ENCODE peak calls at places on chromosomes 6 and 20, in nine cellular contexts. One of them, this sample, is unnamed.

GRCh38 chr6:145736854-145737181 is 1.5 kb upstream of the EPM2A start:
- DNase-seq in astrocyte of the spinal cord: peak; percentile 64
- DNase-seq in GDM1: no peak
- DNase-seq in globus pallidus: peak; percentile 24
- DNase-seq in vagina: no peak
- DNase-seq in GM10248: no peak
- DNase-seq in epithelial cell of prostate: no peak
- DNase-seq in mesothelial cell of epicardium: no peak
- DNase-seq in AG10803: peak; percentile 58
- DNase-seq in this sample: no peak

GRCh38 chr20:329851-330232 is 4.5 kb downstream of the SOX12 start:
- DNase-seq in astrocyte of the spinal cord: no peak
- DNase-seq in GDM1: no peak
- DNase-seq in globus pallidus: no peak
- DNase-seq in vagina: no peak
- DNase-seq in GM10248: no peak
- DNase-seq in epithelial cell of prostate: no peak
- DNase-seq in mesothelial cell of epicardium: no peak
- DNase-seq in AG10803: no peak
- DNase-seq in this sample: no peak

GRCh38 chr20:58963060-58963584 is 17.9 kb upstream of the NELFCD start:
- DNase-seq in astrocyte of the spinal cord: no peak
- DNase-seq in GDM1: no peak
- DNase-seq in globus pallidus: no peak
- DNase-seq in vagina: no peak
- DNase-seq in GM10248: no peak
- DNase-seq in epithelial cell of prostate: no peak
- DNase-seq in mesothelial cell of epicardium: no peak
- DNase-seq in AG10803: no peak
- DNase-seq in this sample: no peak

GRCh38 chr6:108492131-108492766 is 68.5 kb upstream of the FOXO3 start:
- DNase-seq in astrocyte of the spinal cord: peak; percentile 72
- DNase-seq in GDM1: peak; percentile 38
- DNase-seq in globus pallidus: peak; percentile 56
- DNase-seq in vagina: no peak
- DNase-seq in GM10248: peak; percentile 33
- DNase-seq in epithelial cell of prostate: no peak
- DNase-seq in mesothelial cell of epicardium: no peak
- DNase-seq in AG10803: peak; percentile 58
- DNase-seq in this sample: peak; percentile 33

GRCh38 chr6:147234685-147235084 is 30.5 kb downstream of the STXBP5 start:
- DNase-seq in astrocyte of the spinal cord: no peak
- DNase-seq in GDM1: no peak
- DNase-seq in globus pallidus: no peak
- DNase-seq in vagina: no peak
- DNase-seq in GM10248: no peak
- DNase-seq in epithelial cell of prostate: no peak
- DNase-seq in mesothelial cell of epicardium: no peak
- DNase-seq in AG10803: no peak
- DNase-seq in this sample: no peak

GRCh38 chr20:55353206-55353605 is 652.1 kb downstream of the CBLN4 start:
- DNase-seq in astrocyte of the spinal cord: no peak
- DNase-seq in GDM1: no peak
- DNase-seq in globus pallidus: no peak
- DNase-seq in vagina: no peak
- DNase-seq in GM10248: no peak
- DNase-seq in epithelial cell of prostate: no peak
- DNase-seq in mesothelial cell of epicardium: no peak
- DNase-seq in AG10803: no peak
- DNase-seq in this sample: no peak

GRCh38 chr6:18262812-18263560 is 1.3 kb downstream of the DEK start:
- DNase-seq in astrocyte of the spinal cord: peak; percentile 39
- DNase-seq in GDM1: no peak
- DNase-seq in globus pallidus: peak; percentile 13
- DNase-seq in vagina: no peak
- DNase-seq in GM10248: peak; percentile 73
- DNase-seq in epithelial cell of prostate: no peak
- DNase-seq in mesothelial cell of epicardium: no peak
- DNase-seq in AG10803: no peak
- DNase-seq in this sample: no peak

GRCh38 chr6:43183441-43183840 is 1.4 kb downstream of the CUL9 start:
- DNase-seq in astrocyte of the spinal cord: no peak
- DNase-seq in GDM1: no peak
- DNase-seq in globus pallidus: no peak
- DNase-seq in vagina: no peak
- DNase-seq in GM10248: no peak
- DNase-seq in epithelial cell of prostate: no peak
- DNase-seq in mesothelial cell of epicardium: no peak
- DNase-seq in AG10803: no peak
- DNase-seq in this sample: no peak

GRCh38 chr6:22636450-22636849 is 67.1 kb downstream of the HDGFL1 start:
- DNase-seq in astrocyte of the spinal cord: no peak
- DNase-seq in GDM1: no peak
- DNase-seq in globus pallidus: no peak
- DNase-seq in vagina: no peak
- DNase-seq in GM10248: no peak
- DNase-seq in epithelial cell of prostate: no peak
- DNase-seq in mesothelial cell of epicardium: no peak
- DNase-seq in AG10803: no peak
- DNase-seq in this sample: no peak

GRCh38 chr20:8853805-8854338 is 215.0 kb upstream of the PLCB4 start:
- DNase-seq in astrocyte of the spinal cord: peak; percentile 84
- DNase-seq in GDM1: peak; percentile 24
- DNase-seq in globus pallidus: peak; percentile 81
- DNase-seq in vagina: no peak
- DNase-seq in GM10248: peak; percentile 46
- DNase-seq in epithelial cell of prostate: peak; percentile 3
- DNase-seq in mesothelial cell of epicardium: no peak
- DNase-seq in AG10803: peak; percentile 81
- DNase-seq in this sample: peak; percentile 78

This sample was measured in brain microvascular endothelial cell.